ENCODE peak calls at places on chromosome 1, in five cellular contexts. C is NCI-H510A treated with DMSO at 0.1 percent for 48 hours, Q is mucosa of descending colon, O is head of caudate nucleus, D is HuH-7.5. S is an unnamed sample.

GRCh38 chr1:64047549-64047969 is 155.9 kb upstream of the UBE2U start:
- DNase-seq in C (no peak), Q (no peak), O (no peak), D (no peak), S (no peak)

GRCh38 chr1:19735419-19736127 is 64.1 kb downstream of the TMCO4 start:
- DNase-seq in C (no peak), Q (peak), O (no peak), D (no peak), S (peak)

GRCh38 chr1:151905070-151905442 is 4.3 kb downstream of the THEM4 start:
- DNase-seq in C (no peak), Q (no peak), O (no peak), D (no peak), S (no peak)

GRCh38 chr1:58739851-58740466 is 40.1 kb upstream of the MYSM1 start:
- DNase-seq in C (peak), Q (peak), O (no peak), D (no peak), S (no peak)

GRCh38 chr1:52738863-52739406 is 12.7 kb downstream of the ZYG11B start:
- DNase-seq in C (no peak), Q (no peak), O (no peak), D (no peak), S (peak)

GRCh38 chr1:183461350-183461749 is 10.9 kb upstream of the SMG7 start:
- DNase-seq in C (no peak), Q (peak), O (no peak), D (no peak), S (no peak)

GRCh38 chr1:56780832-56781231 is 38.4 kb downstream of the FYB2 start:
- DNase-seq in C (peak), Q (no peak), O (no peak), D (no peak), S (no peak)

GRCh38 chr1:25117233-25117823 is 115.0 kb downstream of the SYF2 start:
- DNase-seq in C (no peak), Q (peak), O (no peak), D (peak), S (no peak)

GRCh38 chr1:152622803-152623202 is at the start of gene LCE3A:
- DNase-seq in C (no peak), Q (peak), O (no peak), D (no peak), S (peak)

GRCh38 chr1:247273013-247273412 is 17.1 kb downstream of the VN1R5 start:
- DNase-seq in C (no peak), Q (no peak), O (peak), D (no peak), S (no peak)

GRCh38 chr1:31937300-31938183 is 626 bp downstream of the PTP4A2 start:
- DNase-seq in C (no peak), Q (peak), O (peak), D (peak), S (peak)

GRCh38 chr1:94125551-94126514 is 4.9 kb upstream of the ABCA4 start:
- DNase-seq in C (peak), Q (no peak), O (no peak), D (peak), S (peak)

GRCh38 chr1:179142889-179143299 is 61.0 kb downstream of the TOR3A start:
- DNase-seq in C (no peak), Q (no peak), O (no peak), D (no peak), S (no peak)

GRCh38 chr1:30759718-30760281 is 2.2 kb upstream of the LAPTM5 start:
- DNase-seq in C (no peak), Q (no peak), O (no peak), D (no peak), S (no peak)

GRCh38 chr1:214505134-214505533 is 46.3 kb downstream of the PTPN14 start:
- DNase-seq in C (peak), Q (no peak), O (no peak), D (no peak), S (no peak)

GRCh38 chr1:42479621-42480020 is 16.5 kb downstream of the CCDC30 start:
- DNase-seq in C (no peak), Q (no peak), O (no peak), D (no peak), S (no peak)

GRCh38 chr1:248837045-248837793 is 805 bp upstream of the ZNF672 start:
- DNase-seq in C (no peak), Q (peak), O (no peak), D (no peak), S (no peak)

GRCh38 chr1:60066001-60066400 is 7.6 kb downstream of the C1orf87 start:
- DNase-seq in C (no peak), Q (no peak), O (no peak), D (no peak), S (no peak)

GRCh38 chr1:163361123-163361934 is 39.6 kb downstream of the NUF2 start:
- DNase-seq in C (peak), Q (no peak), O (no peak), D (no peak), S (no peak)

GRCh38 chr1:7644906-7645750 is 126.0 kb upstream of the VAMP3 start:
- DNase-seq in C (peak), Q (peak), O (no peak), D (no peak), S (peak)

GRCh38 chr1:245946905-245947304 is 560.2 kb downstream of the SMYD3 start:
- DNase-seq in C (no peak), Q (no peak), O (no peak), D (no peak), S (no peak)

GRCh38 chr1:226981386-226981817 is 41.3 kb downstream of the COQ8A start:
- DNase-seq in C (no peak), Q (no peak), O (no peak), D (no peak), S (no peak)

GRCh38 chr1:11434506-11434905 is 44.4 kb upstream of the DISP3 start:
- DNase-seq in C (peak), Q (no peak), O (no peak), D (no peak), S (no peak)

GRCh38 chr1:164613176-164613575 is 54.2 kb downstream of the PBX1 start:
- DNase-seq in C (peak), Q (peak), O (no peak), D (no peak), S (no peak)

GRCh38 chr1:168428063-168428731 is 115.6 kb downstream of the XCL2 start:
- DNase-seq in C (no peak), Q (no peak), O (no peak), D (no peak), S (no peak)

GRCh38 chr1:228285661-228286504 is 78.0 kb downstream of the OBSCN start:
- DNase-seq in C (no peak), Q (no peak), O (no peak), D (no peak), S (peak)

GRCh38 chr1:220983877-220984635 is 104.8 kb downstream of the HLX start:
- DNase-seq in C (no peak), Q (no peak), O (no peak), D (no peak), S (peak)

S was measured in right lobe of liver.